ENCODE peak calls at places on chromosome 14, in nine cellular contexts. One of them, this sample, is unnamed. For H3K4me1, the result is how much of the 10 kb centered on the place peaks cover.

GRCh38 chr14:81727243-81727642 is 193.6 kb upstream of the SEL1L start:
- DNase-seq in GM12878: no peak
- DNase-seq in K562: no peak
- DNase-seq in H1: no peak
- DNase-seq in sigmoid colon: no peak
- DNase-seq in esophagus muscularis mucosa: no peak
- DNase-seq in stomach: peak
- DNase-seq in transverse colon: no peak
- DNase-seq in suprapubic skin: no peak
- DNase-seq in this sample: no peak

GRCh38 chr14:37655418-37655817 is 60.0 kb downstream of the TTC6 start:
- DNase-seq in stomach: no peak
- DNase-seq in K562: no peak
- DNase-seq in H1: no peak
- DNase-seq in esophagus muscularis mucosa: no peak
- DNase-seq in GM12878: no peak
- DNase-seq in sigmoid colon: no peak
- DNase-seq in suprapubic skin: no peak
- DNase-seq in transverse colon: no peak
- DNase-seq in this sample: no peak

GRCh38 chr14:105168496-105168978 is at the start of gene JAG2:
- DNase-seq in suprapubic skin: no peak
- DNase-seq in stomach: peak
- DNase-seq in sigmoid colon: no peak
- DNase-seq in GM12878: no peak
- DNase-seq in esophagus muscularis mucosa: no peak
- DNase-seq in K562: no peak
- DNase-seq in transverse colon: peak
- DNase-seq in H1: no peak
- DNase-seq in this sample: peak

GRCh38 chr14:93276031-93276716 is 56.7 kb downstream of the BTBD7 start:
- DNase-seq in K562: no peak
- DNase-seq in sigmoid colon: no peak
- DNase-seq in suprapubic skin: no peak
- DNase-seq in transverse colon: no peak
- DNase-seq in H1: no peak
- DNase-seq in GM12878: no peak
- DNase-seq in esophagus muscularis mucosa: no peak
- DNase-seq in stomach: no peak
- DNase-seq in this sample: no peak

GRCh38 chr14:91649930-91650329 is 82.0 kb downstream of the CATSPERB start:
- DNase-seq in esophagus muscularis mucosa: no peak
- DNase-seq in GM12878: no peak
- DNase-seq in transverse colon: no peak
- DNase-seq in suprapubic skin: no peak
- DNase-seq in stomach: no peak
- DNase-seq in H1: no peak
- DNase-seq in sigmoid colon: no peak
- DNase-seq in K562: no peak
- DNase-seq in this sample: no peak

GRCh38 chr14:80762829-80763228 is 178.7 kb downstream of the CEP128 start:
- DNase-seq in GM12878: no peak
- DNase-seq in suprapubic skin: no peak
- DNase-seq in H1: no peak
- DNase-seq in esophagus muscularis mucosa: no peak
- DNase-seq in sigmoid colon: no peak
- DNase-seq in K562: no peak
- DNase-seq in stomach: no peak
- DNase-seq in transverse colon: no peak
- DNase-seq in this sample: no peak

GRCh38 chr14:104440297-104440956 is 139.1 kb upstream of the C14orf180 start:
- DNase-seq in H1: no peak
- DNase-seq in GM12878: no peak
- DNase-seq in suprapubic skin: no peak
- DNase-seq in transverse colon: no peak
- DNase-seq in esophagus muscularis mucosa: peak
- DNase-seq in K562: no peak
- DNase-seq in stomach: no peak
- DNase-seq in sigmoid colon: no peak
- DNase-seq in this sample: no peak

GRCh38 chr14:90613997-90614396 is 202.2 kb downstream of the TTC7B start:
- DNase-seq in GM12878: no peak
- DNase-seq in sigmoid colon: peak
- DNase-seq in K562: no peak
- DNase-seq in esophagus muscularis mucosa: no peak
- DNase-seq in stomach: no peak
- DNase-seq in suprapubic skin: no peak
- DNase-seq in H1: no peak
- DNase-seq in transverse colon: no peak
- DNase-seq in this sample: no peak

GRCh38 chr14:104099096-104100041 is 13.9 kb downstream of the ASPG start:
- DNase-seq in suprapubic skin: peak
- DNase-seq in GM12878: no peak
- DNase-seq in stomach: no peak
- DNase-seq in K562: no peak
- DNase-seq in H1: no peak
- DNase-seq in transverse colon: no peak
- DNase-seq in esophagus muscularis mucosa: no peak
- DNase-seq in sigmoid colon: no peak
- DNase-seq in this sample: no peak

GRCh38 chr14:21382886-21383847 is 652 bp downstream of the SUPT16H start:
- DNase-seq in suprapubic skin: peak
- DNase-seq in sigmoid colon: peak
- DNase-seq in H1: no peak
- DNase-seq in K562: peak
- DNase-seq in transverse colon: peak
- DNase-seq in GM12878: no peak
- DNase-seq in esophagus muscularis mucosa: no peak
- DNase-seq in stomach: peak
- DNase-seq in this sample: no peak

GRCh38 chr14:54836231-54836630 is 66.4 kb downstream of the GCH1 start:
- DNase-seq in suprapubic skin: no peak
- DNase-seq in sigmoid colon: no peak
- DNase-seq in stomach: no peak
- DNase-seq in esophagus muscularis mucosa: no peak
- DNase-seq in H1: no peak
- DNase-seq in K562: no peak
- DNase-seq in GM12878: no peak
- DNase-seq in transverse colon: no peak
- DNase-seq in this sample: no peak

GRCh38 chr14:59294662-59294992 is 106.2 kb downstream of the DAAM1 start:
- DNase-seq in K562: no peak
- DNase-seq in H1: no peak
- DNase-seq in transverse colon: no peak
- DNase-seq in sigmoid colon: no peak
- DNase-seq in suprapubic skin: no peak
- DNase-seq in GM12878: no peak
- DNase-seq in esophagus muscularis mucosa: no peak
- DNase-seq in stomach: no peak
- DNase-seq in this sample: no peak

GRCh38 chr14:47674148-47674545 is 1.3 kb downstream of the MDGA2 start:
- DNase-seq in H1: peak
- DNase-seq in K562: no peak
- DNase-seq in sigmoid colon: no peak
- DNase-seq in esophagus muscularis mucosa: no peak
- DNase-seq in stomach: no peak
- DNase-seq in suprapubic skin: no peak
- DNase-seq in GM12878: no peak
- DNase-seq in transverse colon: no peak
- DNase-seq in this sample: peak

GRCh38 chr14:104797112-104798044 is 1.8 kb upstream of the AKT1 start:
- DNase-seq in transverse colon: peak
- DNase-seq in suprapubic skin: no peak
- DNase-seq in H1: no peak
- DNase-seq in esophagus muscularis mucosa: peak
- DNase-seq in stomach: peak
- DNase-seq in GM12878: no peak
- DNase-seq in K562: no peak
- DNase-seq in sigmoid colon: no peak
- DNase-seq in this sample: peak

GRCh38 chr14:100078997-100079561 is 13.9 kb downstream of the EVL start:
- DNase-seq in esophagus muscularis mucosa: peak
- DNase-seq in K562: peak
- DNase-seq in H1: peak
- DNase-seq in suprapubic skin: no peak
- DNase-seq in GM12878: no peak
- DNase-seq in transverse colon: peak
- DNase-seq in sigmoid colon: no peak
- DNase-seq in stomach: peak
- DNase-seq in this sample: peak

GRCh38 chr14:100076630-100077029 is 11.4 kb downstream of the EVL start:
- DNase-seq in esophagus muscularis mucosa: peak
- DNase-seq in H1: no peak
- DNase-seq in stomach: no peak
- DNase-seq in sigmoid colon: peak
- DNase-seq in suprapubic skin: peak
- DNase-seq in GM12878: no peak
- DNase-seq in K562: no peak
- DNase-seq in transverse colon: no peak
- DNase-seq in this sample: peak

GRCh38 chr14:100079606-100080005 is 14.4 kb downstream of the EVL start:
- DNase-seq in sigmoid colon: no peak
- DNase-seq in stomach: no peak
- DNase-seq in GM12878: no peak
- DNase-seq in H1: no peak
- DNase-seq in transverse colon: no peak
- DNase-seq in suprapubic skin: no peak
- DNase-seq in esophagus muscularis mucosa: no peak
- DNase-seq in K562: no peak
- DNase-seq in this sample: no peak

GRCh38 chr14:100077441-100077840 is 12.2 kb downstream of the EVL start:
- DNase-seq in esophagus muscularis mucosa: peak
- DNase-seq in stomach: no peak
- DNase-seq in transverse colon: no peak
- DNase-seq in sigmoid colon: no peak
- DNase-seq in GM12878: no peak
- DNase-seq in suprapubic skin: no peak
- DNase-seq in H1: no peak
- DNase-seq in K562: no peak
- DNase-seq in this sample: no peak

DNA sequence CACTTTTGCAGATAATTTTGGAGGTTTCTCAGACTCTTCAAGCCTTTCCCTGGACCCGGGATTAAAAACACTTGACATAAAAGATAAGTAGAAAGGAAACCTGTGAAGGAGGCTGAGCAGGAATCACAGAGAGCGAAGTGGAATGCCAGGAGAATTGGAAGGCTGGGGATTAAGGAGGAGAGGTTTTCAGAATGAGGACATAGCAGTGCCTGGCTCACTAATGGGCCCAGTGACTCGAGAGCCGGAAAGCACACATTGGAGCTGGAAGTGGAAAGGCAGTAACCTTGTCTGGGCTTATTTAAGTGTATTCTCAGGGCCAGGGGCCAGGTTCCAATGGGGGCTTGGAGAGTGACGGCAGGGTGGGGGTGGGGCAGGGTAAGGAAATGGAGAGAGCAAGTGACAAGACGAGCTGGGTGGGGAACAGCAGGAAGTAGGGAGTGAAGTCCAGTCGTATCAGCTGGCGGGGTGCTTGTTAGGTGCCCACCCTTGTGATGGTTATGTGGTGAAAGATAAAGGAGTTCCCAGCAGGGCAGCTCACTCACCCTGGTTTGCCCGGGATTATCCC is 13.1 kb downstream of the EVL start:
- DNase-seq in GM12878: no peak
- DNase-seq in H1: no peak
- DNase-seq in suprapubic skin: no peak
- DNase-seq in stomach: no peak
- DNase-seq in K562: no peak
- DNase-seq in esophagus muscularis mucosa: peak
- DNase-seq in sigmoid colon: no peak
- DNase-seq in transverse colon: no peak
- DNase-seq in this sample: no peak
- H3K4me1 ChIP-seq in GM12878: under half
- H3K4me1 ChIP-seq in H1: under half
- H3K4me1 ChIP-seq in suprapubic skin: under half
- H3K4me1 ChIP-seq in stomach: half or more
- H3K4me1 ChIP-seq in K562: under half
- H3K4me1 ChIP-seq in esophagus muscularis mucosa: under half
- H3K4me1 ChIP-seq in sigmoid colon: under half
- H3K4me1 ChIP-seq in transverse colon: under half
- H3K4me1 ChIP-seq in this sample: under half

GRCh38 chr14:88879016-88879415 is 54.6 kb downstream of the TTC8 start:
- DNase-seq in suprapubic skin: no peak
- DNase-seq in transverse colon: no peak
- DNase-seq in GM12878: no peak
- DNase-seq in esophagus muscularis mucosa: no peak
- DNase-seq in H1: no peak
- DNase-seq in stomach: no peak
- DNase-seq in K562: no peak
- DNase-seq in sigmoid colon: no peak
- DNase-seq in this sample: no peak
- TF ChIP-seq EP300 in suprapubic skin: no peak
- TF ChIP-seq EP300 in transverse colon: no peak
- TF ChIP-seq EP300 in GM12878: no peak
- TF ChIP-seq EP300 in esophagus muscularis mucosa: no peak
- TF ChIP-seq EP300 in H1: no peak
- TF ChIP-seq EP300 in stomach: no peak
- TF ChIP-seq EP300 in K562: no peak
- TF ChIP-seq EP300 in sigmoid colon: no peak
- TF ChIP-seq EP300 in this sample: no peak

DNA sequence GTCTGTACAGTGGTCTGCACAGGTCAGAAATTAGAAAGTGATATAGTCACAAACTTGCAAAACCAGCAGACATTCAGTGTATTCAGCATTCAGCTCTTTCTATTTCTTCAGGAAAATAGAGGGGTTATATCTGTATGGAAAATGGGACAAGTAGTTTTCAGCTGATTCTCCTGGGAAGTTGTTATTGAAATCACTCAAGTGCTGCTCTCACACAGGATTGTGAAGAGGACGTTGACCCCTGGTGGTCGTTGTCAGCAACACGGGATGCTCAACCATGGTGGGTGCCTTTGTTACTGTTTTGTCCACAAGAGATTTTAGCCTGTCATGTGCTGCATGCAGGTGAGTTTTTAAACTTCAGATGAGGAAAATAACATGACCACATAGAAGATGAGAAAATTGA is 981.8 kb downstream of the TMEM121 start:
- DNase-seq in K562: no peak
- DNase-seq in H1: no peak
- DNase-seq in esophagus muscularis mucosa: peak
- DNase-seq in GM12878: no peak
- DNase-seq in stomach: no peak
- DNase-seq in transverse colon: no peak
- DNase-seq in suprapubic skin: no peak
- DNase-seq in sigmoid colon: no peak
- DNase-seq in this sample: no peak
- TF ChIP-seq POLR2AphosphoS5 in K562: no peak
- TF ChIP-seq POLR2AphosphoS5 in H1: no peak
- TF ChIP-seq POLR2AphosphoS5 in esophagus muscularis mucosa: no peak
- TF ChIP-seq POLR2AphosphoS5 in GM12878: no peak
- TF ChIP-seq POLR2AphosphoS5 in stomach: no peak
- TF ChIP-seq POLR2AphosphoS5 in transverse colon: no peak
- TF ChIP-seq POLR2AphosphoS5 in suprapubic skin: no peak
- TF ChIP-seq POLR2AphosphoS5 in sigmoid colon: no peak
- TF ChIP-seq POLR2AphosphoS5 in this sample: no peak

DNA sequence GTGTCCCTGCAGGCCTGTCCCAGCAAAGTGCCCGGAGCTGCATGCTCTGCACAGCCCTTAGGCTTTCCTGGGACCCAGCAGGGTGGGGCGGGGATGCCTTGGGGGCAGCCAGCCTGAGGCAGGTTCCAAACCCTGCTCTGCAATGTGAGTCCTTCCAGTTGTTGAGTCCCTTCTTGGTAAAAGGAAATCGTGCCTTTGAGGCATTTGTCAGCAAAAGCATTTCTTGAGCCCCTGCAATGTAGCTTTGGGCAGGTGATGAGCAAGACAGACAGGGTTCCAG is 38.1 kb upstream of the TRAF3 start:
- DNase-seq in H1: peak
- DNase-seq in stomach: no peak
- DNase-seq in sigmoid colon: no peak
- DNase-seq in suprapubic skin: no peak
- DNase-seq in esophagus muscularis mucosa: no peak
- DNase-seq in K562: no peak
- DNase-seq in transverse colon: no peak
- DNase-seq in GM12878: no peak
- DNase-seq in this sample: no peak
- H3K4me1 ChIP-seq in H1: under half
- H3K4me1 ChIP-seq in stomach: under half
- H3K4me1 ChIP-seq in sigmoid colon: under half
- H3K4me1 ChIP-seq in suprapubic skin: under half
- H3K4me1 ChIP-seq in esophagus muscularis mucosa: under half
- H3K4me1 ChIP-seq in K562: under half
- H3K4me1 ChIP-seq in transverse colon: under half
- H3K4me1 ChIP-seq in GM12878: under half
- H3K4me1 ChIP-seq in this sample: under half